ENCODE peak calls at places on chromosomes 13 and 19, in five cellular contexts. K is progenitor cell of endocrine pancreas; Q is Peyer's patch; A is CD4-positive, alpha-beta T cell; H is glutamatergic neuron. G is an unnamed sample.

GRCh38 chr13:27915301-27916207 is 4.2 kb upstream of the PDX1 start:
- DNase-seq in Q (no peak), K (no peak), A (no peak), H (no peak), G (no peak)

GRCh38 chr13:111972261-111972780 is 94.6 kb upstream of the SOX1 start:
- DNase-seq in Q (no peak), H (no peak), A (no peak), K (no peak), G (no peak)

GRCh38 chr19:1461862-1462261 is 11.9 kb downstream of the APC2 start:
- DNase-seq in A (no peak), Q (no peak), K (no peak), H (no peak), G (no peak)

GRCh38 chr13:71030789-71031188 is 836.2 kb downstream of the DACH1 start:
- DNase-seq in A (no peak), K (no peak), H (no peak), Q (no peak), G (no peak)

GRCh38 chr13:109955598-109955997 is 169.2 kb upstream of the IRS2 start:
- DNase-seq in H (no peak), Q (no peak), A (no peak), K (no peak), G (no peak)

GRCh38 chr13:26786651-26787295 is 26.2 kb upstream of the GPR12 start:
- DNase-seq in A (no peak), H (no peak), K (no peak), Q (no peak), G (no peak)

GRCh38 chr19:18683109-18683954 is at the start of gene CRTC1:
- DNase-seq in Q (peak; percentile 93), K (peak; percentile 89), A (peak; percentile 93), H (peak; percentile 91), G (peak; percentile 94)

GRCh38 chr13:62643007-62643483 is 1227.4 kb upstream of the PCDH20 start:
- DNase-seq in K (no peak), A (no peak), Q (no peak), H (no peak), G (no peak)

GRCh38 chr13:35475960-35476943 is at the start of gene MAB21L1:
- DNase-seq in H (peak; percentile 72), A (no peak), K (no peak), Q (no peak), G (peak; percentile 32)

GRCh38 chr13:79749985-79750551 is 269.1 kb downstream of the NDFIP2 start:
- DNase-seq in A (no peak), H (no peak), Q (no peak), K (no peak), G (no peak)

GRCh38 chr19:49106648-49107135 is 7.5 kb upstream of the LIN7B start:
- DNase-seq in H (peak; percentile 84), K (peak; percentile 48), A (peak; percentile 60), Q (peak; percentile 80), G (peak; percentile 73)

GRCh38 chr13:101116826-101117225 is 299.5 kb downstream of the NALCN start:
- DNase-seq in A (no peak), K (no peak), H (no peak), Q (no peak), G (no peak)

GRCh38 chr13:104571161-104571889 is 1505.1 kb upstream of the SLC10A2 start:
- DNase-seq in H (peak; percentile 66), K (peak; percentile 56), A (no peak), Q (no peak), G (peak; percentile 60)

GRCh38 chr19:4911786-4912672 is 2.7 kb downstream of the UHRF1 start:
- DNase-seq in K (peak; percentile 36), A (peak; percentile 59), Q (peak; percentile 68), H (peak; percentile 45), G (peak; percentile 65)

GRCh38 chr19:29963576-29963975 is 21.5 kb downstream of the URI1 start:
- DNase-seq in A (no peak), H (no peak), Q (no peak), K (no peak), G (no peak)

GRCh38 chr13:112248406-112248760 is 127.8 kb upstream of the SPACA7 start:
- DNase-seq in Q (no peak), A (no peak), H (no peak), K (no peak), G (no peak)

GRCh38 chr19:4338441-4339350 is at the start of gene STAP2:
- DNase-seq in Q (peak; percentile 87), H (no peak), K (no peak), A (no peak), G (no peak)

GRCh38 chr13:23610187-23610576 is 40.0 kb downstream of the TNFRSF19 start:
- DNase-seq in H (no peak), K (no peak), Q (no peak), A (no peak), G (no peak)

GRCh38 chr13:21670006-21670882 is 629 bp upstream of the FGF9 start:
- DNase-seq in H (peak; percentile 76), A (peak; percentile 50), K (peak; percentile 63), Q (peak; percentile 77), G (peak; percentile 83)

GRCh38 chr13:80214521-80214941 is 126.4 kb downstream of the SPRY2 start:
- DNase-seq in A (no peak), K (no peak), H (peak; percentile 41), Q (no peak), G (no peak)

GRCh38 chr13:28408235-28408848 is 86.6 kb downstream of the FLT1 start:
- DNase-seq in A (no peak), H (peak; percentile 31), Q (no peak), K (no peak), G (peak; percentile 21)

GRCh38 chr13:113586661-113587479 is 2.3 kb downstream of the TFDP1 start:
- DNase-seq in A (no peak), H (no peak), Q (no peak), K (no peak), G (no peak)

GRCh38 chr13:43057653-43058317 is 34.4 kb downstream of the DNAJC15 start:
- DNase-seq in K (no peak), H (no peak), A (peak; percentile 57), Q (no peak), G (no peak)

GRCh38 chr19:50679177-50680125 is 30.2 kb downstream of the C19orf81 start:
- DNase-seq in K (peak; percentile 69), Q (peak; percentile 75), H (peak; percentile 90), A (peak; percentile 57), G (peak; percentile 84)

GRCh38 chr13:101523154-101523669 is 70.7 kb downstream of the ITGBL1 start:
- DNase-seq in Q (no peak), H (no peak), A (no peak), K (no peak), G (no peak)

GRCh38 chr13:110108348-110109139 is 198.4 kb downstream of the COL4A1 start:
- DNase-seq in A (no peak), H (peak; percentile 84), Q (no peak), K (peak; percentile 59), G (peak; percentile 67)

GRCh38 chr13:99345345-99345744 is 38.1 kb upstream of the GPR183 start:
- DNase-seq in A (no peak), Q (no peak), K (no peak), H (no peak), G (no peak)

GRCh38 chr19:369256-369655 is 24.7 kb upstream of the MIER2 start:
- DNase-seq in K (no peak), Q (peak; percentile 23), A (no peak), H (no peak), G (no peak)

GRCh38 chr13:110610955-110611595 is 4.3 kb upstream of the NAXD start:
- DNase-seq in Q (no peak), A (no peak), K (no peak), H (no peak), G (no peak)

GRCh38 chr19:38731654-38732301 is 12.5 kb downstream of the CAPN12 start:
- DNase-seq in Q (peak; percentile 75), H (peak; percentile 13), A (no peak), K (no peak), G (no peak)

GRCh38 chr19:22332924-22333323 is 46.7 kb downstream of the ZNF729 start:
- DNase-seq in K (no peak), H (no peak), A (no peak), Q (no peak), G (no peak)

GRCh38 chr19:18719541-18719940 is 36.1 kb downstream of the CRTC1 start:
- DNase-seq in Q (no peak), K (no peak), H (no peak), A (no peak), G (no peak)

GRCh38 chr19:41298327-41298964 is 11.5 kb upstream of the CCDC97 start:
- DNase-seq in Q (peak; percentile 66), K (no peak), A (peak; percentile 39), H (peak; percentile 61), G (no peak)

GRCh38 chr13:113879017-113879416 is 15.1 kb upstream of the GAS6 start:
- DNase-seq in A (no peak), H (no peak), K (no peak), Q (no peak), G (no peak)

DNA sequence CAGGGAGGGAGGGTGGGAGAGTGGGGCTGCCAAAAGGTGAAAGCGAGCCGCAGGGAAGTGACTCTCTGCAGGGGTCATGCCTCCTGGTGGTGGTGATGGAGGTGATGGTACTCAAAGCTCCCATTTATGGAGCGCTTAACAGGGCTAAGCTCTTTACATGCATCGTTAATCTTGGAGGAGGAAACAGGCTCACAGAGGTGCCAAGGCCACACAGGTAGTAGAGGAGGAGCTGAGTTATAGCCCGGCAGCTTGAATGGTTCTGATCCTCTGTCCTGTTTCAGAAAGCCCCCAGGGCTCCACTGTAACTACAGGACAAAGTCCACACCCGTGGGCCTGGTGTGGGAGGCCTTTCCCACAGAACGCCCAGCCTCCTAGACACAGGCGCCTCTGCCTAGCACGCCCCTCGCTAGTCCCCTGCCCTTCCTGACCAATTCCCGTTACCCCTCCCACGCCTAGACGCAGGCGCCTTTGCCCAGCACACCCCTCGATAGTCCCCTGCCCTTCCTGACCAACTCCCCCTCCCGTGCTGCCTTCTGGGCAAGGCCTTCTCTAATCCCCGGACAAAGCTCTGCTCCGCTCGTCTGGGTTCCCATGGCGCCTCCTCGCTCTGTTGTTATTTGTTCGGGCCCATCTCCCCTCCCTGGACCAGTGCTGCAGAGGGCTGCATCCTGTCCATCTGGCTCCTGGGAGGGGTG is 10.8 kb downstream of the PPP1R37 start:
- DNase-seq in Q (no peak), H (no peak), K (no peak), A (no peak), G (peak; percentile 45)
- TF ChIP-seq CTCF in Q (no peak), H (no peak), K (peak; percentile 38), A (no peak), G (no peak)

GRCh38 chr19:15442142-15442920 is 7.4 kb downstream of the WIZ start:
- DNase-seq in K (no peak), H (no peak), A (no peak), Q (no peak), G (no peak)
- TF ChIP-seq CTCF in K (no peak), H (no peak), A (no peak), Q (no peak), G (no peak)

GRCh38 chr19:56120002-56120370 is 1.1 kb downstream of the ZNF787 start:
- DNase-seq in A (no peak), K (no peak), Q (no peak), H (no peak), G (no peak)

GRCh38 chr19:56121180-56122167 is at the start of gene ZNF787:
- DNase-seq in Q (peak; percentile 98), K (peak; percentile 99), H (peak; percentile 99), A (peak; percentile 94), G (peak; percentile 99)

GRCh38 chr19:56119585-56119978 is 1.5 kb downstream of the ZNF787 start:
- DNase-seq in K (no peak), H (no peak), A (no peak), Q (peak; percentile 73), G (no peak)

GRCh38 chr19:56118666-56119584 is 2.2 kb downstream of the ZNF787 start:
- DNase-seq in A (no peak), Q (no peak), K (no peak), H (no peak), G (no peak)

GRCh38 chr19:56120371-56121179 is 520 bp downstream of the ZNF787 start:
- DNase-seq in H (peak; percentile 71), Q (peak; percentile 93), A (peak; percentile 53), K (peak; percentile 45), G (peak; percentile 77)
- TF ChIP-seq CTCF in H (no peak), Q (peak; percentile 27), A (peak; percentile 17), K (peak; percentile 35), G (no peak)

GRCh38 chr13:48233097-48233885 is at the start of gene ITM2B:
- DNase-seq in H (peak; percentile 80), K (peak; percentile 55), A (peak; percentile 44), Q (peak; percentile 80), G (peak; percentile 77)
- TF ChIP-seq CTCF in H (no peak), K (peak; percentile 56), A (peak; percentile 68), Q (peak; percentile 59), G (no peak)

G was measured in nephron progenitor cell.